ENCODE peak calls at places on chromosomes 7 and 10, in five cellular contexts. I is tibial artery, M is AG04450, W is heart right ventricle, D is neural progenitor cell. G is an unnamed sample.

GRCh38 chr10:127877701-127878100 is 15.0 kb downstream of the CLRN3 start:
- DNase-seq in I (no peak), D (no peak), M (no peak), W (no peak), G (no peak)

GRCh38 chr10:112421731-112422130 is 25.0 kb downstream of the ZDHHC6 start:
- DNase-seq in D (no peak), I (no peak), W (no peak), M (no peak), G (no peak)

GRCh38 chr10:87860156-87860795 is 3.1 kb downstream of the KLLN start:
- DNase-seq in D (peak), M (no peak), W (peak), I (peak), G (no peak)

GRCh38 chr7:113810108-113810748 is 108.6 kb downstream of the PPP1R3A start:
- DNase-seq in I (no peak), W (no peak), D (no peak), M (no peak), G (no peak)

GRCh38 chr7:111026806-111027205 is 64.1 kb upstream of the LRRN3 start:
- DNase-seq in W (no peak), D (no peak), M (no peak), I (no peak), G (no peak)

GRCh38 chr7:39130740-39131538 is 153.2 kb downstream of the POU6F2 start:
- DNase-seq in I (no peak), W (no peak), M (no peak), D (peak), G (no peak)

GRCh38 chr10:31962826-31963597 is 34.4 kb upstream of the ARHGAP12 start:
- DNase-seq in M (no peak), D (no peak), W (no peak), I (no peak), G (no peak)

GRCh38 chr7:47945261-47946015 is 2.8 kb downstream of the PKD1L1 start:
- DNase-seq in I (peak), W (peak), D (peak), M (no peak), G (peak)

GRCh38 chr10:28664369-28664740 is 13.0 kb upstream of the BAMBI start:
- DNase-seq in M (peak), I (peak), W (no peak), D (no peak), G (no peak)

GRCh38 chr10:30345611-30346010 is 3.5 kb downstream of the MTPAP start:
- DNase-seq in W (no peak), D (no peak), I (no peak), M (no peak), G (no peak)

GRCh38 chr7:97016392-97017196 is 8.0 kb downstream of the DLX5 start:
- DNase-seq in M (no peak), W (no peak), D (peak), I (no peak), G (peak)

GRCh38 chr10:37703074-37703473 is 154.3 kb downstream of the ZNF248 start:
- DNase-seq in W (no peak), I (no peak), D (no peak), M (no peak), G (peak)

GRCh38 chr7:2560175-2560695 is 1.5 kb downstream of the IQCE start:
- DNase-seq in I (no peak), D (no peak), M (no peak), W (no peak), G (no peak)

GRCh38 chr10:4813496-4813895 is 12.5 kb upstream of the AKR1E2 start:
- DNase-seq in M (no peak), D (no peak), W (no peak), I (no peak), G (no peak)

GRCh38 chr7:71900556-71900955 is 511.6 kb downstream of the CALN1 start:
- DNase-seq in I (no peak), M (no peak), W (no peak), D (no peak), G (no peak)

GRCh38 chr7:120825576-120825975 is 32.4 kb downstream of the TSPAN12 start:
- DNase-seq in W (no peak), I (no peak), M (no peak), D (no peak), G (no peak)

GRCh38 chr7:38191791-38192190 is 13.7 kb downstream of the STARD3NL start:
- DNase-seq in M (no peak), W (no peak), I (no peak), D (no peak), G (no peak)

GRCh38 chr10:48818861-48819490 is 120.7 kb downstream of the LRRC18 start:
- DNase-seq in I (no peak), D (no peak), M (no peak), W (no peak), G (no peak)

GRCh38 chr7:156156734-156157408 is 344.6 kb upstream of the SHH start:
- DNase-seq in D (peak), M (no peak), I (no peak), W (no peak), G (peak)

GRCh38 chr7:155258233-155258575 is 39.5 kb upstream of the INSIG1 start:
- DNase-seq in D (no peak), W (peak), I (peak), M (peak), G (no peak)

GRCh38 chr7:22841954-22842353 is 19.3 kb upstream of the TOMM7 start:
- DNase-seq in D (peak), I (peak), W (no peak), M (no peak), G (no peak)

GRCh38 chr10:62019013-62019684 is 117.7 kb downstream of the ARID5B start:
- DNase-seq in D (no peak), I (no peak), W (no peak), M (no peak), G (no peak)

GRCh38 chr10:79335094-79335469 is 12.2 kb upstream of the PPIF start:
- DNase-seq in I (no peak), D (no peak), W (no peak), M (no peak), G (no peak)

GRCh38 chr10:101777857-101778145 is 1.9 kb upstream of the FGF8 start:
- DNase-seq in I (no peak), M (no peak), W (no peak), D (no peak), G (no peak)

GRCh38 chr7:116138202-116138801 is 72.0 kb upstream of the TES start:
- DNase-seq in D (peak), M (peak), I (no peak), W (peak), G (no peak)

GRCh38 chr7:157660971-157661610 is 324.3 kb downstream of the DNAJB6 start:
- DNase-seq in W (no peak), M (no peak), I (no peak), D (no peak), G (no peak)

GRCh38 chr7:92402920-92403759 is 44.1 kb upstream of the GATAD1 start:
- DNase-seq in D (peak), M (no peak), I (no peak), W (no peak), G (no peak)

G was measured in vagina.